ENCODE peak calls at places on chromosomes 2 and 18, in six cellular contexts. One of them, this sample, is unnamed. For H3K36me3 and H3K4me1, the result is how much of the 10 kb centered on the place peaks cover.

GRCh38 chr2:171675810-171676345 is 11.4 kb upstream of the DYNC1I2 start:
- DNase-seq in GM23248: no peak
- DNase-seq in mesenchymal stem cell: no peak
- DNase-seq in heart right ventricle: no peak
- DNase-seq in mammary epithelial cell: no peak
- DNase-seq in hepatocyte: no peak
- DNase-seq in this sample: no peak

GRCh38 chr2:232183279-232183678 is 195.3 kb upstream of the ALPP start:
- DNase-seq in GM23248: no peak
- DNase-seq in mesenchymal stem cell: peak
- DNase-seq in heart right ventricle: no peak
- DNase-seq in mammary epithelial cell: no peak
- DNase-seq in hepatocyte: no peak
- DNase-seq in this sample: no peak

GRCh38 chr18:76988015-76988826 is 144.4 kb downstream of the MBP start:
- DNase-seq in GM23248: no peak
- DNase-seq in mesenchymal stem cell: no peak
- DNase-seq in heart right ventricle: peak
- DNase-seq in mammary epithelial cell: no peak
- DNase-seq in hepatocyte: no peak
- DNase-seq in this sample: no peak

GRCh38 chr18:74310411-74310810 is 5.2 kb upstream of the C18orf63 start:
- DNase-seq in GM23248: peak
- DNase-seq in mesenchymal stem cell: peak
- DNase-seq in heart right ventricle: no peak
- DNase-seq in mammary epithelial cell: peak
- DNase-seq in hepatocyte: peak
- DNase-seq in this sample: no peak

GRCh38 chr2:20526666-20527065 is 79.8 kb downstream of the RHOB start:
- DNase-seq in GM23248: no peak
- DNase-seq in mesenchymal stem cell: peak
- DNase-seq in heart right ventricle: peak
- DNase-seq in mammary epithelial cell: no peak
- DNase-seq in hepatocyte: no peak
- DNase-seq in this sample: peak

GRCh38 chr2:45047301-45047700 is 38.0 kb upstream of the SIX2 start:
- DNase-seq in GM23248: no peak
- DNase-seq in mesenchymal stem cell: no peak
- DNase-seq in heart right ventricle: no peak
- DNase-seq in mammary epithelial cell: no peak
- DNase-seq in hepatocyte: no peak
- DNase-seq in this sample: no peak

GRCh38 chr2:109282360-109282759 is 153.4 kb downstream of the SH3RF3 start:
- DNase-seq in GM23248: no peak
- DNase-seq in mesenchymal stem cell: no peak
- DNase-seq in heart right ventricle: no peak
- DNase-seq in mammary epithelial cell: no peak
- DNase-seq in hepatocyte: no peak
- DNase-seq in this sample: no peak

GRCh38 chr2:25700221-25700660 is 26.9 kb upstream of the DTNB start:
- DNase-seq in GM23248: peak
- DNase-seq in mesenchymal stem cell: peak
- DNase-seq in heart right ventricle: no peak
- DNase-seq in mammary epithelial cell: peak
- DNase-seq in hepatocyte: peak
- DNase-seq in this sample: peak

GRCh38 chr18:31498450-31499156 is 626 bp downstream of the DSG2 start:
- DNase-seq in GM23248: no peak
- DNase-seq in mesenchymal stem cell: peak
- DNase-seq in heart right ventricle: no peak
- DNase-seq in mammary epithelial cell: peak
- DNase-seq in hepatocyte: no peak
- DNase-seq in this sample: peak

GRCh38 chr2:216447293-216447692 is 35.0 kb downstream of the SMARCAL1 start:
- DNase-seq in GM23248: no peak
- DNase-seq in mesenchymal stem cell: no peak
- DNase-seq in heart right ventricle: peak
- DNase-seq in mammary epithelial cell: no peak
- DNase-seq in hepatocyte: no peak
- DNase-seq in this sample: no peak
- H3K36me3 ChIP-seq in GM23248: half or more
- H3K36me3 ChIP-seq in mesenchymal stem cell: half or more
- H3K36me3 ChIP-seq in heart right ventricle: half or more
- H3K36me3 ChIP-seq in mammary epithelial cell: under half
- H3K36me3 ChIP-seq in hepatocyte: under half
- H3K36me3 ChIP-seq in this sample: under half

GRCh38 chr18:11657152-11657551 is 31.9 kb upstream of the GNAL start:
- DNase-seq in GM23248: no peak
- DNase-seq in mesenchymal stem cell: no peak
- DNase-seq in heart right ventricle: no peak
- DNase-seq in mammary epithelial cell: no peak
- DNase-seq in hepatocyte: no peak
- DNase-seq in this sample: no peak

GRCh38 chr18:11657554-11657953 is 31.5 kb upstream of the GNAL start:
- DNase-seq in GM23248: no peak
- DNase-seq in mesenchymal stem cell: no peak
- DNase-seq in heart right ventricle: no peak
- DNase-seq in mammary epithelial cell: no peak
- DNase-seq in hepatocyte: no peak
- DNase-seq in this sample: no peak

GRCh38 chr18:11655605-11655932 is 33.5 kb upstream of the GNAL start:
- DNase-seq in GM23248: no peak
- DNase-seq in mesenchymal stem cell: no peak
- DNase-seq in heart right ventricle: no peak
- DNase-seq in mammary epithelial cell: no peak
- DNase-seq in hepatocyte: no peak
- DNase-seq in this sample: peak

GRCh38 chr18:11653521-11653920 is 35.5 kb upstream of the GNAL start:
- DNase-seq in GM23248: no peak
- DNase-seq in mesenchymal stem cell: no peak
- DNase-seq in heart right ventricle: no peak
- DNase-seq in mammary epithelial cell: no peak
- DNase-seq in hepatocyte: no peak
- DNase-seq in this sample: no peak

GRCh38 chr18:11654736-11655604 is 34.1 kb upstream of the GNAL start:
- DNase-seq in GM23248: peak
- DNase-seq in mesenchymal stem cell: peak
- DNase-seq in heart right ventricle: peak
- DNase-seq in mammary epithelial cell: peak
- DNase-seq in hepatocyte: peak
- DNase-seq in this sample: peak
- H3K4me1 ChIP-seq in GM23248: under half
- H3K4me1 ChIP-seq in mesenchymal stem cell: under half
- H3K4me1 ChIP-seq in heart right ventricle: under half
- H3K4me1 ChIP-seq in mammary epithelial cell: under half
- H3K4me1 ChIP-seq in hepatocyte: under half
- H3K4me1 ChIP-seq in this sample: under half

DNA sequence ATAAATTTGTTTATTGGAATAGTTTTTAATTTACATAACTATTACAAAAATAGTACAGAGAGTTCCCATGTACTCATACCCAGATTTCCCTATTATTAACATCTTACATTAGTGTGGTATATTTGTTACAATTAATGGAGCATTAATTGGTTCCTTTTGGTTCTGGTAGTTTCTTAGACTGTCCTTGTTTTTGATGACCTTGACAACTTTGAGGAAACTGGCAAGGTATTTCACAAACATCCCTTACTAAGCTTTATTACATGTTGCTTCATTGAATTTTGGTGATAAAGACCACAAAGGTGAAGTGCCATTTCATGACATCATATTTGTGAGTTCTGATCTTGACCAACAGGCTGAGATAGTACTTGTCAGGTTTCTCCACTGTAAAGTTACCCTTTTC is 379.0 kb upstream of the GCFC2 start:
- DNase-seq in GM23248: no peak
- DNase-seq in mesenchymal stem cell: no peak
- DNase-seq in heart right ventricle: no peak
- DNase-seq in mammary epithelial cell: no peak
- DNase-seq in hepatocyte: no peak
- DNase-seq in this sample: no peak
- H3K36me3 ChIP-seq in GM23248: under half
- H3K36me3 ChIP-seq in mesenchymal stem cell: under half
- H3K36me3 ChIP-seq in heart right ventricle: under half
- H3K36me3 ChIP-seq in mammary epithelial cell: under half
- H3K36me3 ChIP-seq in hepatocyte: under half
- H3K36me3 ChIP-seq in this sample: under half

DNA sequence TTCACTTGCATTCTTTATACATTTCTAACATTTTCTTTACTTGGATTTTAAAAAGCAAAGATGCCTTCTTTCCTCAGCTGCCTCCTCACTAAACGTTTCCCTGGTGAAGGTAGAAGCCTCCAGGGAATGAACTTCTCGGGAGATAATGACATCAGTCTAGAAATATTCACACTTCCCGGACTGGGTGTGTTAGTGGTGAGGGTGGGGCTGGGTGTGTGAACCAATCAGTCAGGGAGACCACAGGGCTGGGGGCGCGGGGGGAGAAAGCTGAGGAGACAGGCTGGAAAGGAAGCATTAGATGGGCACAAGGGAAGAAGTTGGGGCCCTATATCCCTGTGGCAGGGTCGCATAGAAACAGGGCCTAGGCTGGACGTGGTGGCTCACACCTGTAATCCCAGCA is 58.9 kb upstream of the BOD1L2 start:
- DNase-seq in GM23248: no peak
- DNase-seq in mesenchymal stem cell: no peak
- DNase-seq in heart right ventricle: no peak
- DNase-seq in mammary epithelial cell: peak
- DNase-seq in hepatocyte: peak
- DNase-seq in this sample: no peak
- H3K4me1 ChIP-seq in GM23248: under half
- H3K4me1 ChIP-seq in mesenchymal stem cell: under half
- H3K4me1 ChIP-seq in heart right ventricle: under half
- H3K4me1 ChIP-seq in mammary epithelial cell: under half
- H3K4me1 ChIP-seq in hepatocyte: under half
- H3K4me1 ChIP-seq in this sample: under half

GRCh38 chr18:9587924-9588323 is 26.4 kb downstream of the PPP4R1 start:
- DNase-seq in GM23248: no peak
- DNase-seq in mesenchymal stem cell: no peak
- DNase-seq in heart right ventricle: no peak
- DNase-seq in mammary epithelial cell: no peak
- DNase-seq in hepatocyte: no peak
- DNase-seq in this sample: no peak

GRCh38 chr18:9581667-9582066 is 32.7 kb downstream of the PPP4R1 start:
- DNase-seq in GM23248: no peak
- DNase-seq in mesenchymal stem cell: no peak
- DNase-seq in heart right ventricle: no peak
- DNase-seq in mammary epithelial cell: no peak
- DNase-seq in hepatocyte: no peak
- DNase-seq in this sample: no peak

GRCh38 chr18:9586814-9587213 is 27.5 kb downstream of the PPP4R1 start:
- DNase-seq in GM23248: no peak
- DNase-seq in mesenchymal stem cell: no peak
- DNase-seq in heart right ventricle: no peak
- DNase-seq in mammary epithelial cell: no peak
- DNase-seq in hepatocyte: no peak
- DNase-seq in this sample: no peak
- H3K36me3 ChIP-seq in GM23248: under half
- H3K36me3 ChIP-seq in mesenchymal stem cell: half or more
- H3K36me3 ChIP-seq in heart right ventricle: half or more
- H3K36me3 ChIP-seq in mammary epithelial cell: half or more
- H3K36me3 ChIP-seq in hepatocyte: under half
- H3K36me3 ChIP-seq in this sample: under half

GRCh38 chr2:64862001-64862397 is 127.2 kb upstream of the SLC1A4 start:
- DNase-seq in GM23248: no peak
- DNase-seq in mesenchymal stem cell: no peak
- DNase-seq in heart right ventricle: no peak
- DNase-seq in mammary epithelial cell: no peak
- DNase-seq in hepatocyte: no peak
- DNase-seq in this sample: no peak
- H3K4me1 ChIP-seq in GM23248: half or more
- H3K4me1 ChIP-seq in mesenchymal stem cell: under half
- H3K4me1 ChIP-seq in heart right ventricle: under half
- H3K4me1 ChIP-seq in mammary epithelial cell: under half
- H3K4me1 ChIP-seq in hepatocyte: under half
- H3K4me1 ChIP-seq in this sample: under half

DNA sequence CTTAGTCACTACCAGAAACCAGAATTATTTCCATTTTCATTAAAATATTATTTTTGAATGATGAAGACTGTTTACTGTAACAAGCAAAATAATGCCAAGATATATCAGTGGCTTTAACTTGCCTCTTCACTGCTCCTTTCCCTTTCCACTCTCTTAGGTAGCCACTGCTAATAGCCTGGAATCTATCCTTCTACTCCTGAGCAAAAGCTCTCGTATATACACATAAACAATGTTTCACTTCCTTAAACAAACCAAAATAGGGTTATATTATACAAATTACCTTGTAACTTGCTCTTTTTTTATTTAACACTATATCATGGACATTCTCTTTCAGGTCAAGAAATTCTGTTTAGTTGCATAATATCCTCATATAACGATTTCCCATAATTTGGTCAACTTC is 20.8 kb downstream of the IMMT start:
- DNase-seq in GM23248: no peak
- DNase-seq in mesenchymal stem cell: no peak
- DNase-seq in heart right ventricle: no peak
- DNase-seq in mammary epithelial cell: no peak
- DNase-seq in hepatocyte: no peak
- DNase-seq in this sample: no peak
- H3K36me3 ChIP-seq in GM23248: under half
- H3K36me3 ChIP-seq in mesenchymal stem cell: half or more
- H3K36me3 ChIP-seq in heart right ventricle: half or more
- H3K36me3 ChIP-seq in mammary epithelial cell: under half
- H3K36me3 ChIP-seq in hepatocyte: under half
- H3K36me3 ChIP-seq in this sample: under half

DNA sequence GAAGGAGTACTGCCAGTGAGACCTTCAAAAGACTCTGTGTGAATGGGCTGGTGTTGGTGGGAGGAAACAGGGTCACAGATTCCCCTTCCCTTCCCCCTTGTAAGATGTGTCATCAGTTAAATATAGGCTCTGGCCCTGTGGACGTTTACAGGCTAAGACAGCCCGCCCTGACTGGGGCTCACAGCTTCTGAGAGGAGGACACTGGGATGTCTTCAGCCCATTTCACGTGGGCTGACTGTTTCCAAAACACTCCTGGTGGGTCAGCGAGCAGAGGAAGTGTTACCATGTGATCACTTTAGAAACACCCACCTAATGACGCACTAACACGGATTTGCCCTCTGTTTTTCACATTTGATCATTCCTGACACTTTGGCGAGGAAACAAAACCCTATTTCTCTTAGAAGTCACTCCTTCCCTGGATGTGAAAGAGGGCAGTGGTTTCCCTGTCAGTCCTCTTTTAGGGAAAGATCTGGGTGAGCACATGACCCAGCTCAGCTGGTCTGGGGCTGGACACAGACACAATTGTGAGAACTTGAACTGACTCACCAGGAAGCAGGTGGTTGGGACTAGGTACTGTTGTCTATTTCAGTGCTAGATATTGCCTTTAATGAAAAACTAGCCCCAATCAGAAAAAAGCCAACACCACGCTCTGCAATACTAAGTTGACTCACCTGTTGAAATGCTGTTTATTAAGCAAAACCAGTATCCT is 38.9 kb downstream of the BMP10 start:
- DNase-seq in GM23248: peak
- DNase-seq in mesenchymal stem cell: peak
- DNase-seq in heart right ventricle: peak
- DNase-seq in mammary epithelial cell: peak
- DNase-seq in hepatocyte: peak
- DNase-seq in this sample: no peak
- H3K4me1 ChIP-seq in GM23248: under half
- H3K4me1 ChIP-seq in mesenchymal stem cell: under half
- H3K4me1 ChIP-seq in heart right ventricle: half or more
- H3K4me1 ChIP-seq in mammary epithelial cell: under half
- H3K4me1 ChIP-seq in hepatocyte: under half
- H3K4me1 ChIP-seq in this sample: under half

This sample was measured in thyroid gland.